ENCODE peak calls at places on chromosomes 3 and 15, in ten cellular contexts. N is fibroblast of lung; D is endothelial cell of umbilical vein; Y is AG04450; F is CD8-positive, alpha-beta T cell; O is PC-9; W is AG10803; H is lung; M is cardiac fibroblast; S is upper lobe of right lung. G is an unnamed sample.

GRCh38 chr3:29475854-29476253 is 195.0 kb downstream of the RBMS3 start:
- DNase-seq in N (no peak), D (no peak), Y (no peak), F (no peak), O (peak; percentile 3), W (no peak), H (peak; percentile 31), M (no peak), S (no peak), G (no peak)

GRCh38 chr15:93803406-93803805 is 428.0 kb upstream of the MCTP2 start:
- DNase-seq in N (no peak), D (no peak), Y (no peak), F (no peak), O (no peak), W (no peak), H (no peak), M (no peak), S (no peak), G (no peak)

GRCh38 chr3:58005662-58006061 is 2.6 kb upstream of the FLNB start:
- DNase-seq in N (peak; percentile 42), D (peak; percentile 82), Y (no peak), F (no peak), O (peak; percentile 60), W (peak; percentile 87), H (no peak), M (peak; percentile 65), S (no peak), G (no peak)

GRCh38 chr15:76996526-76997401 is 1.8 kb downstream of the PSTPIP1 start:
- DNase-seq in N (peak; percentile 12), D (peak; percentile 60), Y (no peak), F (peak; percentile 67), O (no peak), W (peak; percentile 41), H (no peak), M (peak; percentile 57), S (peak; percentile 62), G (no peak)

GRCh38 chr15:101451192-101451799 is 38.2 kb downstream of the PCSK6 start:
- DNase-seq in N (peak; percentile 57), D (no peak), Y (no peak), F (no peak), O (no peak), W (peak; percentile 81), H (no peak), M (peak; percentile 85), S (no peak), G (peak; percentile 96)

GRCh38 chr3:105137911-105138310 is 228.8 kb upstream of the ALCAM start:
- DNase-seq in N (no peak), D (no peak), Y (no peak), F (no peak), O (no peak), W (peak; percentile 3), H (no peak), M (no peak), S (no peak), G (no peak)

GRCh38 chr3:44359146-44359751 is 20.7 kb downstream of the TCAIM start:
- DNase-seq in N (no peak), D (no peak), Y (no peak), F (no peak), O (no peak), W (no peak), H (no peak), M (peak; percentile 11), S (no peak), G (peak; percentile 56)

GRCh38 chr3:176521531-176522175 is 675.6 kb downstream of the TBL1XR1 start:
- DNase-seq in N (peak; percentile 9), D (peak; percentile 4), Y (no peak), F (no peak), O (no peak), W (peak; percentile 89), H (no peak), M (peak; percentile 11), S (no peak), G (no peak)

GRCh38 chr3:46914849-46915248 is 37.3 kb downstream of the PTH1R start:
- DNase-seq in N (no peak), D (no peak), Y (no peak), F (no peak), O (no peak), W (no peak), H (no peak), M (no peak), S (no peak), G (no peak)

GRCh38 chr3:10957976-10958749 is 34.4 kb upstream of the SLC6A1 start:
- DNase-seq in N (no peak), D (no peak), Y (no peak), F (no peak), O (peak; percentile 6), W (peak; percentile 9), H (peak; percentile 95), M (peak; percentile 39), S (peak; percentile 94), G (no peak)

GRCh38 chr3:170869240-170869592 is 779 bp downstream of the RPL22L1 start:
- DNase-seq in N (no peak), D (peak; percentile 22), Y (no peak), F (no peak), O (no peak), W (no peak), H (no peak), M (no peak), S (no peak), G (no peak)

GRCh38 chr15:51758645-51759044 is 7.2 kb downstream of the TMOD2 start:
- DNase-seq in N (peak; percentile 81), D (no peak), Y (no peak), F (no peak), O (no peak), W (peak; percentile 76), H (no peak), M (peak; percentile 82), S (no peak), G (peak; percentile 55)

GRCh38 chr3:47791193-47791855 is 9.6 kb upstream of the SMARCC1 start:
- DNase-seq in N (no peak), D (no peak), Y (no peak), F (no peak), O (no peak), W (no peak), H (no peak), M (no peak), S (no peak), G (no peak)

GRCh38 chr3:39188271-39189149 is 3.9 kb downstream of the XIRP1 start:
- DNase-seq in N (no peak), D (no peak), Y (no peak), F (no peak), O (no peak), W (no peak), H (no peak), M (no peak), S (no peak), G (no peak)

GRCh38 chr15:45732544-45733130 is 97.8 kb downstream of the SQOR start:
- DNase-seq in N (no peak), D (no peak), Y (no peak), F (no peak), O (no peak), W (no peak), H (no peak), M (peak; percentile 4), S (no peak), G (no peak)

GRCh38 chr3:37320276-37320675 is 145.9 kb upstream of the LRRFIP2 start:
- DNase-seq in N (no peak), D (no peak), Y (no peak), F (no peak), O (no peak), W (no peak), H (no peak), M (no peak), S (no peak), G (no peak)

GRCh38 chr3:183555541-183556081 is at the start of gene KLHL6:
- DNase-seq in N (no peak), D (peak; percentile 94), Y (no peak), F (peak; percentile 80), O (no peak), W (no peak), H (no peak), M (peak; percentile 15), S (peak; percentile 74), G (no peak)

GRCh38 chr3:183564046-183564445 is 8.5 kb upstream of the KLHL6 start:
- DNase-seq in N (no peak), D (peak; percentile 17), Y (no peak), F (no peak), O (no peak), W (no peak), H (no peak), M (no peak), S (no peak), G (no peak)

GRCh38 chr3:183563686-183563941 is 8.1 kb upstream of the KLHL6 start:
- DNase-seq in N (no peak), D (no peak), Y (no peak), F (no peak), O (no peak), W (no peak), H (no peak), M (no peak), S (no peak), G (no peak)

GRCh38 chr3:183560607-183561006 is 5.1 kb upstream of the KLHL6 start:
- DNase-seq in N (no peak), D (peak; percentile 22), Y (no peak), F (peak; percentile 31), O (peak; percentile 17), W (no peak), H (no peak), M (no peak), S (no peak), G (no peak)
- TF ChIP-seq CTCF in N (no peak), D (peak; percentile 10), Y (no peak), F (peak; percentile 38), O (peak; percentile 46), W (no peak), H (no peak), M (no peak), S (peak; percentile 24), G (peak; percentile 14)

DNA sequence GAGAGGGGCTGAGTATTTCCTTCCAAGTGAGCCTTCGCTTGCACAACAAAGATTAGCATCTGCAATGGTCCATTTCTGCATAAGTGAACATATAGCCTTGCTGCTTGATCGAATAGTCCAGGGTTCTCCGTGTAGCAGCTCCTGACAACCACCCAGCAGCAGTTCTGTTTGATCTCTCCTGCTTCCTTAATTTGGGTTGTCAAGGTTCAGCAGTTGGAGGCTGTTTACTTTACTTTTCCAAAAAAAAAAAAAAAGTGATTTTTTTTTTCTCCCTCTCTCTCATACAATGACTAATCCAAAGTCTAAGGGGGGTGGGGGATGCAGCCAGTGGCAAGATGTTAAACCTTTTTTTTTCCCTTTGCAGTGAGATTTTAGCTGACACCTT is 3.6 kb downstream of the FOXP1 start:
- DNase-seq in N (no peak), D (peak; percentile 72), Y (no peak), F (no peak), O (peak; percentile 7), W (peak; percentile 25), H (peak; percentile 27), M (peak; percentile 13), S (no peak), G (no peak)
- H3K4me3 ChIP-seq in N (no peak overlapping the region), D (no peak overlapping the region), Y (peak overlapping the region; percentile 87), F (no peak overlapping the region), O (no peak overlapping the region), W (peak overlapping the region; percentile 11), H (no peak overlapping the region), M (no peak overlapping the region), S (peak overlapping the region; percentile 88), G (no peak overlapping the region)

GRCh38 chr3:163785693-163786092 is 1292.6 kb downstream of the SI start:
- DNase-seq in N (no peak), D (no peak), Y (no peak), F (no peak), O (no peak), W (no peak), H (no peak), M (no peak), S (no peak), G (no peak)
- TF ChIP-seq CTCF in N (no peak), D (no peak), Y (no peak), F (no peak), O (peak; percentile 50), W (no peak), H (no peak), M (no peak), S (no peak), G (no peak)

GRCh38 chr3:50245831-50246516 is 10.0 kb downstream of the GNAI2 start:
- DNase-seq in N (peak; percentile 83), D (peak; percentile 90), Y (no peak), F (peak; percentile 95), O (peak; percentile 91), W (peak; percentile 80), H (peak; percentile 87), M (peak; percentile 90), S (peak; percentile 95), G (peak; percentile 88)
- H3K4me3 ChIP-seq in N (peak overlapping the region; percentile 37), D (no peak overlapping the region), Y (peak overlapping the region; percentile 49), F (peak overlapping the region; percentile 55), O (peak overlapping the region; percentile 6), W (peak overlapping the region; percentile 50), H (peak overlapping the region; percentile 10), M (peak overlapping the region; percentile 29), S (peak overlapping the region; percentile 41), G (peak overlapping the region; percentile 51)

G was measured in fibroblast of villous mesenchyme.